ENCODE peak calls at places on chromosome 11, in five cellular contexts. One of them, this sample, is unnamed.
A peak's percentile ranks its signal among the peaks of the same experiment; 100 is the strongest.

GRCh38 chr11:69288883-69289242 is 5.1 kb upstream of the MYEOV start:
- DNase-seq in suprapubic skin: no peak
- DNase-seq in K562: no peak
- DNase-seq in endothelial cell of umbilical vein: no peak
- DNase-seq in stomach: no peak
- DNase-seq in this sample: no peak

GRCh38 chr11:122202161-122202950 is 86.3 kb upstream of the BLID start:
- DNase-seq in K562: no peak
- DNase-seq in endothelial cell of umbilical vein: peak; percentile 78
- DNase-seq in stomach: no peak
- DNase-seq in suprapubic skin: no peak
- DNase-seq in this sample: no peak

GRCh38 chr11:44417756-44418437 is 108.0 kb upstream of the ALX4 start:
- DNase-seq in suprapubic skin: no peak
- DNase-seq in stomach: no peak
- DNase-seq in endothelial cell of umbilical vein: no peak
- DNase-seq in K562: no peak
- DNase-seq in this sample: no peak

GRCh38 chr11:42555197-42555596 is 756.6 kb upstream of the API5 start:
- DNase-seq in endothelial cell of umbilical vein: no peak
- DNase-seq in suprapubic skin: no peak
- DNase-seq in K562: no peak
- DNase-seq in stomach: no peak
- DNase-seq in this sample: no peak

GRCh38 chr11:74681686-74682651 is 49.3 kb downstream of the CHRDL2 start:
- DNase-seq in K562: no peak
- DNase-seq in stomach: peak; percentile 81
- DNase-seq in suprapubic skin: peak; percentile 54
- DNase-seq in endothelial cell of umbilical vein: no peak
- DNase-seq in this sample: no peak

GRCh38 chr11:125275905-125276634 is 111.5 kb downstream of the PKNOX2 start:
- DNase-seq in K562: no peak
- DNase-seq in stomach: no peak
- DNase-seq in suprapubic skin: no peak
- DNase-seq in endothelial cell of umbilical vein: peak; percentile 11
- DNase-seq in this sample: no peak

GRCh38 chr11:78189851-78190250 is 1.1 kb downstream of the USP35 start:
- DNase-seq in suprapubic skin: peak; percentile 62
- DNase-seq in K562: no peak
- DNase-seq in stomach: no peak
- DNase-seq in endothelial cell of umbilical vein: no peak
- DNase-seq in this sample: no peak

GRCh38 chr11:75028321-75029097 is 39.8 kb downstream of the NEU3 start:
- DNase-seq in K562: no peak
- DNase-seq in suprapubic skin: no peak
- DNase-seq in endothelial cell of umbilical vein: no peak
- DNase-seq in stomach: no peak
- DNase-seq in this sample: no peak

GRCh38 chr11:40129276-40129675 is 1330.2 kb downstream of the LRRC4C start:
- DNase-seq in endothelial cell of umbilical vein: no peak
- DNase-seq in stomach: no peak
- DNase-seq in suprapubic skin: no peak
- DNase-seq in K562: no peak
- DNase-seq in this sample: no peak

GRCh38 chr11:112440518-112440917 is 179.9 kb upstream of the PLET1 start:
- DNase-seq in K562: no peak
- DNase-seq in suprapubic skin: no peak
- DNase-seq in endothelial cell of umbilical vein: no peak
- DNase-seq in stomach: no peak
- DNase-seq in this sample: no peak

GRCh38 chr11:118605116-118605867 is 2.1 kb upstream of the PHLDB1 start:
- DNase-seq in endothelial cell of umbilical vein: peak; percentile 55
- DNase-seq in suprapubic skin: peak; percentile 90
- DNase-seq in stomach: peak; percentile 45
- DNase-seq in K562: peak; percentile 72
- DNase-seq in this sample: no peak

GRCh38 chr11:118462178-118462577 is 25.9 kb downstream of the KMT2A start:
- DNase-seq in endothelial cell of umbilical vein: no peak
- DNase-seq in K562: no peak
- DNase-seq in suprapubic skin: no peak
- DNase-seq in stomach: no peak
- DNase-seq in this sample: no peak

GRCh38 chr11:67177399-67178281 is 58.6 kb downstream of the KDM2A start:
- DNase-seq in stomach: no peak
- DNase-seq in endothelial cell of umbilical vein: no peak
- DNase-seq in suprapubic skin: no peak
- DNase-seq in K562: no peak
- DNase-seq in this sample: no peak
- TF ChIP-seq POLR2AphosphoS5 in stomach: no peak
- TF ChIP-seq POLR2AphosphoS5 in endothelial cell of umbilical vein: no peak
- TF ChIP-seq POLR2AphosphoS5 in suprapubic skin: no peak
- TF ChIP-seq POLR2AphosphoS5 in K562: no peak
- TF ChIP-seq POLR2AphosphoS5 in this sample: no peak

GRCh38 chr11:1573077-1573846 is 1.2 kb upstream of the DUSP8 start:
- DNase-seq in endothelial cell of umbilical vein: no peak
- DNase-seq in stomach: peak; percentile 61
- DNase-seq in suprapubic skin: no peak
- DNase-seq in K562: no peak
- DNase-seq in this sample: no peak
- TF ChIP-seq POLR2A in endothelial cell of umbilical vein: no peak
- TF ChIP-seq POLR2A in stomach: no peak
- TF ChIP-seq POLR2A in suprapubic skin: no peak
- TF ChIP-seq POLR2A in K562: no peak
- TF ChIP-seq POLR2A in this sample: no peak

DNA sequence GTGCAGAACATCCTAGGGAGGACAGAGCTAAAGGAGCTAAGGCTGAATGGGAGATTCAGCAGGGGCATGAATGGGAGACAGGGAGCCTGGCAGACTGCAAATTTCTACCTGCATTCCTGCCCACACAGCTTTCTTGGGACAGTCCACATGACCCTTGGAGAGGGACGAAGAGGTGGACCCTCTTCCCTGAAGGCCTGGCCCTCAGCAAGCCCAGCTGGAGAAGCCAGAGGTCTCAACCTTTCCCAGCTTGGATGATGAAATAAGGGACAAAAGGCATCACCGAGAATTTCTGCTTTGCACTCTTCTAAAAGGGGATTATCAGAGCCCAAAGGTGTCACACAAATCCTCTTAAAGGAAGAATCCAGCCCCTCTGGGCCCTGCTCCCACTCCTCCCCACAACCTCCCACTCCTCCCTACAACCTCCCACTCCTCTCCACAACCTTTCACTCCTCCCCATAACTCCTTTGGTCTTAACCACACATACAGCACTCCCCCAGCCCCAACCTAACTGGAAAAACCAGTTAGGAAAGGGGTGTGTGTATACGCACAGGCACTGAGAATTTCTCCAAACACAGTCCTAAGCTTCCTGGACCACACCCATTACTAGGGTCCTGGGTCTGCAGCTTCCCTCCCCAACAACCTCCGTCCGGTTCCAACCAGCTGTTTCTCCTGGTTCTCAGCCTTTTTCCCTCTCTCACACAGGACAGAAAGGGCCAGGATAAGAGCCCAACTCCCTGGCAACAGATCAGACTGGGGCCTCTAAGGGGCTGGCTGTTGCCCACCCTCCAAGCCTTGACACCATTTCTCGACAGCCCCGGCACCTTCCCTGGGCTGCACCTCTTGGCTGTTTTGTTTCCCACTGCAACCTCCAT is 38.5 kb downstream of the RPL27A start:
- DNase-seq in stomach: peak; percentile 73
- DNase-seq in endothelial cell of umbilical vein: no peak
- DNase-seq in suprapubic skin: no peak
- DNase-seq in K562: no peak
- DNase-seq in this sample: no peak
- TF ChIP-seq POLR2AphosphoS5 in stomach: no peak
- TF ChIP-seq POLR2AphosphoS5 in endothelial cell of umbilical vein: no peak
- TF ChIP-seq POLR2AphosphoS5 in suprapubic skin: no peak
- TF ChIP-seq POLR2AphosphoS5 in K562: no peak
- TF ChIP-seq POLR2AphosphoS5 in this sample: no peak

GRCh38 chr11:66542362-66542761 is 3.5 kb downstream of the ZDHHC24 start:
- DNase-seq in endothelial cell of umbilical vein: no peak
- DNase-seq in suprapubic skin: no peak
- DNase-seq in K562: no peak
- DNase-seq in stomach: no peak
- DNase-seq in this sample: no peak

GRCh38 chr11:66539526-66539925 is 6.3 kb downstream of the ZDHHC24 start:
- DNase-seq in suprapubic skin: no peak
- DNase-seq in stomach: no peak
- DNase-seq in K562: no peak
- DNase-seq in endothelial cell of umbilical vein: no peak
- DNase-seq in this sample: no peak

GRCh38 chr11:66543263-66544107 is 2.4 kb downstream of the ZDHHC24 start:
- DNase-seq in stomach: peak; percentile 47
- DNase-seq in K562: no peak
- DNase-seq in suprapubic skin: no peak
- DNase-seq in endothelial cell of umbilical vein: peak; percentile 91
- DNase-seq in this sample: peak; percentile 58

GRCh38 chr11:66545701-66546367 is at the start of gene ZDHHC24:
- DNase-seq in K562: peak; percentile 98
- DNase-seq in endothelial cell of umbilical vein: peak; percentile 99
- DNase-seq in suprapubic skin: peak; percentile 97
- DNase-seq in stomach: peak; percentile 98
- DNase-seq in this sample: peak; percentile 96

GRCh38 chr11:66541892-66542291 is 4.0 kb downstream of the ZDHHC24 start:
- DNase-seq in stomach: no peak
- DNase-seq in endothelial cell of umbilical vein: no peak
- DNase-seq in K562: no peak
- DNase-seq in suprapubic skin: no peak
- DNase-seq in this sample: no peak
- TF ChIP-seq POLR2A in stomach: no peak
- TF ChIP-seq POLR2A in endothelial cell of umbilical vein: no peak
- TF ChIP-seq POLR2A in K562: no peak
- TF ChIP-seq POLR2A in suprapubic skin: no peak
- TF ChIP-seq POLR2A in this sample: no peak

This sample was measured in GM12892.